ENCODE peak calls at places on chromosomes 4 and X, in four cellular contexts. E is stimulated activated CD4-positive, alpha-beta T cell treated with anti-CD3 and anti-CD28 coated beads, Interleukin-15, amount 100 ng/mL, for 1 hour; T is iris pigment epithelial cell; W is NCI-H2171. I is an unnamed sample.

GRCh38 chr4:141668200-141668599 is 31.8 kb downstream of the IL15 start:
- DNase-seq in T (peak; percentile 66), W (no peak), E (no peak), I (no peak)

GRCh38 chr4:26058537-26058936 is 144.5 kb downstream of the SMIM20 start:
- DNase-seq in T (no peak), E (no peak), W (no peak), I (no peak)

GRCh38 chrX:97897998-97898397 is 1014.3 kb downstream of the RPA4 start:
- DNase-seq in T (no peak), W (no peak), E (no peak), I (no peak)

GRCh38 chrX:41739871-41740270 is 15.9 kb downstream of the GPR82 start:
- DNase-seq in E (no peak), T (no peak), W (no peak), I (no peak)

GRCh38 chr4:188658958-188659522 is 519.8 kb downstream of the TRIML1 start:
- DNase-seq in T (no peak), E (no peak), W (no peak), I (no peak)

GRCh38 chr4:112532267-112532666 is 16.3 kb upstream of the NEUROG2 start:
- DNase-seq in W (no peak), E (no peak), T (peak; percentile 58), I (no peak)

GRCh38 chr4:123600921-123601904 is 204.6 kb downstream of the SPRY1 start:
- DNase-seq in E (no peak), W (no peak), T (no peak), I (no peak)

GRCh38 chrX:74291577-74291963 is 12.4 kb upstream of the ZCCHC13 start:
- DNase-seq in T (no peak), W (no peak), E (no peak), I (no peak)

GRCh38 chrX:134794692-134795091 is 136.4 kb upstream of the PLAC1 start:
- DNase-seq in E (no peak), W (no peak), T (no peak), I (no peak)

GRCh38 chr4:84366111-84366510 is 133.0 kb downstream of the NKX6-1 start:
- DNase-seq in W (no peak), E (no peak), T (no peak), I (no peak)

GRCh38 chr4:54233697-54234496 is 4.8 kb downstream of the PDGFRA start:
- DNase-seq in W (peak; percentile 47), E (peak; percentile 45), T (peak; percentile 84), I (peak; percentile 58)

GRCh38 chr4:156293657-156294297 is 340.1 kb upstream of the CTSO start:
- DNase-seq in T (peak; percentile 96), W (no peak), E (no peak), I (no peak)

GRCh38 chrX:24242649-24243556 is 71.0 kb downstream of the SUPT20HL2 start:
- DNase-seq in T (peak; percentile 92), E (no peak), W (no peak), I (no peak)

GRCh38 chr4:3851881-3852280 is 85.7 kb downstream of the ADRA2C start:
- DNase-seq in E (no peak), W (no peak), T (no peak), I (no peak)

GRCh38 chr4:56757270-56757746 is 64.2 kb downstream of the SPINK2 start:
- DNase-seq in T (peak; percentile 51), W (no peak), E (peak; percentile 2), I (peak; percentile 3)

GRCh38 chrX:65644621-65645287 is 22.7 kb upstream of the MSN start:
- DNase-seq in W (no peak), T (peak; percentile 83), E (no peak), I (no peak)

I was measured in effector CD4-positive, alpha-beta T cell.